ENCODE peak calls at places on chromosomes 1 and 21, in five cellular contexts. T, Q, X, S and L are unnamed samples.

GRCh38 chr1:192067360-192067759 is 90.9 kb upstream of the RGS18 start:
- DNase-seq in Q (no peak), X (no peak), T (no peak), S (no peak), L (no peak)

GRCh38 chr1:53627666-53628065 is 111.3 kb downstream of the GLIS1 start:
- DNase-seq in T (no peak), Q (no peak), S (no peak), X (no peak), L (no peak)

GRCh38 chr1:63892632-63893395 is 119.0 kb downstream of the ROR1 start:
- DNase-seq in S (peak), T (peak), Q (peak), X (peak), L (no peak)

GRCh38 chr1:160377585-160378206 is 10.8 kb downstream of the NHLH1 start:
- DNase-seq in Q (no peak), S (no peak), T (peak), X (peak), L (no peak)

GRCh38 chr1:100299521-100300222 is 33.7 kb downstream of the RTCA start:
- DNase-seq in X (no peak), Q (no peak), T (no peak), S (no peak), L (no peak)

GRCh38 chr1:155920717-155921116 is 9.6 kb upstream of the RIT1 start:
- DNase-seq in Q (no peak), S (no peak), X (no peak), T (no peak), L (no peak)

GRCh38 chr1:23215751-23216449 is 1.4 kb downstream of the HTR1D start:
- DNase-seq in S (no peak), T (no peak), Q (no peak), X (no peak), L (no peak)

GRCh38 chr1:85952460-85952859 is 204.1 kb downstream of the COL24A1 start:
- DNase-seq in Q (no peak), T (no peak), S (peak), X (no peak), L (no peak)

GRCh38 chr1:151944110-151944858 is 35.0 kb upstream of the THEM4 start:
- DNase-seq in X (no peak), Q (no peak), T (peak), S (no peak), L (no peak)

GRCh38 chr1:17485280-17485679 is 45.8 kb upstream of the RCC2 start:
- DNase-seq in T (peak), Q (no peak), S (no peak), X (peak), L (no peak)

GRCh38 chr1:113929750-113930498 is 800 bp downstream of the HIPK1 start:
- DNase-seq in S (peak), X (peak), T (peak), Q (peak), L (peak)

GRCh38 chr1:232426801-232427200 is 203.1 kb downstream of the SIPA1L2 start:
- DNase-seq in X (no peak), S (no peak), T (no peak), Q (no peak), L (no peak)

GRCh38 chr21:14223365-14223764 is 7.4 kb downstream of the RBM11 start:
- DNase-seq in S (no peak), X (no peak), Q (no peak), T (no peak), L (no peak)

GRCh38 chr1:149942207-149942606 is 5.5 kb upstream of the MTMR11 start:
- DNase-seq in Q (no peak), X (no peak), T (peak), S (no peak), L (no peak)

GRCh38 chr1:153553096-153553495 is 4.0 kb upstream of the S100A3 start:
- DNase-seq in X (no peak), Q (no peak), S (no peak), T (no peak), L (no peak)

GRCh38 chr1:41482906-41483895 is 1.3 kb downstream of the EDN2 start:
- DNase-seq in T (no peak), Q (no peak), S (peak), X (no peak), L (no peak)

GRCh38 chr21:17441370-17441769 is 71.5 kb upstream of the CXADR start:
- DNase-seq in T (peak), Q (peak), X (peak), S (peak), L (no peak)

GRCh38 chr21:42424848-42425602 is 21.3 kb downstream of the UBASH3A start:
- DNase-seq in Q (no peak), S (no peak), T (no peak), X (no peak), L (peak)

GRCh38 chr1:244792188-244792850 is 43.1 kb upstream of the COX20 start:
- DNase-seq in T (no peak), Q (no peak), X (no peak), S (no peak), L (no peak)

GRCh38 chr1:41614818-41615217 is 130.3 kb upstream of the EDN2 start:
- DNase-seq in T (no peak), Q (no peak), X (no peak), S (no peak), L (no peak)

GRCh38 chr21:44496196-44496899 is 41.0 kb downstream of the LRRC3 start:
- DNase-seq in X (no peak), S (no peak), T (no peak), Q (no peak), L (no peak)

GRCh38 chr1:54507033-54507432 is 41.0 kb upstream of the ACOT11 start:
- DNase-seq in X (no peak), Q (no peak), S (no peak), T (no peak), L (no peak)

GRCh38 chr1:217393901-217394300 is 237.0 kb downstream of the GPATCH2 start:
- DNase-seq in S (no peak), Q (no peak), X (peak), T (peak), L (no peak)

GRCh38 chr1:204046346-204046745 is 26.6 kb upstream of the SOX13 start:
- DNase-seq in X (no peak), T (no peak), S (no peak), Q (no peak), L (no peak)

GRCh38 chr1:190169311-190170067 is 308.2 kb downstream of the BRINP3 start:
- DNase-seq in X (peak), T (peak), Q (no peak), S (no peak), L (no peak)

GRCh38 chr1:99264201-99265021 is at the start of gene PLPPR4:
- DNase-seq in T (peak), Q (peak), S (peak), X (no peak), L (no peak)

GRCh38 chr1:151325231-151325630 is 2.0 kb downstream of the PI4KB start:
- DNase-seq in S (no peak), X (no peak), Q (no peak), T (no peak), L (no peak)

GRCh38 chr1:32893198-32894018 is 7.1 kb downstream of the HPCA start:
- DNase-seq in X (no peak), T (no peak), S (peak), Q (peak), L (no peak)

GRCh38 chr1:163824006-163824405 is 502.3 kb downstream of the NUF2 start:
- DNase-seq in T (peak), X (peak), S (no peak), Q (no peak), L (no peak)